ENCODE peak calls at places on chromosomes 1 and 21, in ten cellular contexts. One of them, this sample, is unnamed.

GRCh38 chr1:50704126-50704525 is 255.9 kb downstream of the FAF1 start:
- DNase-seq in fibroblast of the aortic adventitia: peak
- DNase-seq in fibroblast of pulmonary artery: peak
- DNase-seq in brain microvascular endothelial cell: peak
- DNase-seq in GM12865: peak
- DNase-seq in BE2C: peak
- DNase-seq in heart left ventricle: no peak
- DNase-seq in fibroblast of mammary gland: peak
- DNase-seq in cardiac muscle cell: peak
- DNase-seq in uterus: no peak
- DNase-seq in this sample: no peak

GRCh38 chr1:30982431-30982830 is 73.9 kb upstream of the SDC3 start:
- DNase-seq in fibroblast of the aortic adventitia: no peak
- DNase-seq in fibroblast of pulmonary artery: no peak
- DNase-seq in brain microvascular endothelial cell: no peak
- DNase-seq in GM12865: no peak
- DNase-seq in BE2C: no peak
- DNase-seq in heart left ventricle: no peak
- DNase-seq in fibroblast of mammary gland: no peak
- DNase-seq in cardiac muscle cell: no peak
- DNase-seq in uterus: no peak
- DNase-seq in this sample: no peak

GRCh38 chr1:153818876-153819275 is 43.7 kb downstream of the SLC27A3 start:
- DNase-seq in fibroblast of the aortic adventitia: no peak
- DNase-seq in fibroblast of pulmonary artery: no peak
- DNase-seq in brain microvascular endothelial cell: no peak
- DNase-seq in GM12865: no peak
- DNase-seq in BE2C: no peak
- DNase-seq in heart left ventricle: no peak
- DNase-seq in fibroblast of mammary gland: no peak
- DNase-seq in cardiac muscle cell: no peak
- DNase-seq in uterus: no peak
- DNase-seq in this sample: no peak

GRCh38 chr1:221910222-221910621 is 168.3 kb upstream of the DUSP10 start:
- DNase-seq in fibroblast of the aortic adventitia: no peak
- DNase-seq in fibroblast of pulmonary artery: no peak
- DNase-seq in brain microvascular endothelial cell: no peak
- DNase-seq in GM12865: peak
- DNase-seq in BE2C: no peak
- DNase-seq in heart left ventricle: no peak
- DNase-seq in fibroblast of mammary gland: no peak
- DNase-seq in cardiac muscle cell: no peak
- DNase-seq in uterus: no peak
- DNase-seq in this sample: no peak

GRCh38 chr1:43732132-43732531 is 24.8 kb downstream of the ST3GAL3 start:
- DNase-seq in fibroblast of the aortic adventitia: no peak
- DNase-seq in fibroblast of pulmonary artery: no peak
- DNase-seq in brain microvascular endothelial cell: no peak
- DNase-seq in GM12865: no peak
- DNase-seq in BE2C: no peak
- DNase-seq in heart left ventricle: no peak
- DNase-seq in fibroblast of mammary gland: no peak
- DNase-seq in cardiac muscle cell: no peak
- DNase-seq in uterus: no peak
- DNase-seq in this sample: no peak

GRCh38 chr1:2894381-2895041 is 93.0 kb upstream of the TTC34 start:
- DNase-seq in fibroblast of the aortic adventitia: no peak
- DNase-seq in fibroblast of pulmonary artery: no peak
- DNase-seq in brain microvascular endothelial cell: no peak
- DNase-seq in GM12865: no peak
- DNase-seq in BE2C: no peak
- DNase-seq in heart left ventricle: no peak
- DNase-seq in fibroblast of mammary gland: no peak
- DNase-seq in cardiac muscle cell: no peak
- DNase-seq in uterus: no peak
- DNase-seq in this sample: no peak

GRCh38 chr1:59262631-59263030 is 34.3 kb upstream of the FGGY start:
- DNase-seq in fibroblast of the aortic adventitia: no peak
- DNase-seq in fibroblast of pulmonary artery: no peak
- DNase-seq in brain microvascular endothelial cell: no peak
- DNase-seq in GM12865: no peak
- DNase-seq in BE2C: no peak
- DNase-seq in heart left ventricle: no peak
- DNase-seq in fibroblast of mammary gland: no peak
- DNase-seq in cardiac muscle cell: no peak
- DNase-seq in uterus: no peak
- DNase-seq in this sample: no peak

GRCh38 chr1:67664048-67664447 is 21.0 kb upstream of the GADD45A start:
- DNase-seq in fibroblast of the aortic adventitia: no peak
- DNase-seq in fibroblast of pulmonary artery: peak
- DNase-seq in brain microvascular endothelial cell: no peak
- DNase-seq in GM12865: no peak
- DNase-seq in BE2C: no peak
- DNase-seq in heart left ventricle: no peak
- DNase-seq in fibroblast of mammary gland: no peak
- DNase-seq in cardiac muscle cell: no peak
- DNase-seq in uterus: no peak
- DNase-seq in this sample: no peak

GRCh38 chr1:54926955-54927354 is 40.0 kb upstream of the DHCR24 start:
- DNase-seq in fibroblast of the aortic adventitia: no peak
- DNase-seq in fibroblast of pulmonary artery: no peak
- DNase-seq in brain microvascular endothelial cell: no peak
- DNase-seq in GM12865: no peak
- DNase-seq in BE2C: no peak
- DNase-seq in heart left ventricle: no peak
- DNase-seq in fibroblast of mammary gland: peak
- DNase-seq in cardiac muscle cell: no peak
- DNase-seq in uterus: no peak
- DNase-seq in this sample: no peak

GRCh38 chr21:33700491-33700890 is 58.2 kb downstream of the ITSN1 start:
- DNase-seq in fibroblast of the aortic adventitia: no peak
- DNase-seq in fibroblast of pulmonary artery: no peak
- DNase-seq in brain microvascular endothelial cell: no peak
- DNase-seq in GM12865: no peak
- DNase-seq in BE2C: no peak
- DNase-seq in heart left ventricle: no peak
- DNase-seq in fibroblast of mammary gland: no peak
- DNase-seq in cardiac muscle cell: no peak
- DNase-seq in uterus: no peak
- DNase-seq in this sample: no peak

GRCh38 chr1:24009406-24009805 is 29.3 kb upstream of the SRSF10 start:
- DNase-seq in fibroblast of the aortic adventitia: peak
- DNase-seq in fibroblast of pulmonary artery: peak
- DNase-seq in brain microvascular endothelial cell: peak
- DNase-seq in GM12865: no peak
- DNase-seq in BE2C: no peak
- DNase-seq in heart left ventricle: no peak
- DNase-seq in fibroblast of mammary gland: peak
- DNase-seq in cardiac muscle cell: no peak
- DNase-seq in uterus: no peak
- DNase-seq in this sample: no peak

GRCh38 chr1:36322786-36323635 is 434 bp downstream of the EVA1B start:
- DNase-seq in fibroblast of the aortic adventitia: peak
- DNase-seq in fibroblast of pulmonary artery: peak
- DNase-seq in brain microvascular endothelial cell: peak
- DNase-seq in GM12865: peak
- DNase-seq in BE2C: no peak
- DNase-seq in heart left ventricle: peak
- DNase-seq in fibroblast of mammary gland: peak
- DNase-seq in cardiac muscle cell: no peak
- DNase-seq in uterus: peak
- DNase-seq in this sample: peak

GRCh38 chr1:53311104-53311908 is 16.6 kb downstream of the LRP8 start:
- DNase-seq in fibroblast of the aortic adventitia: no peak
- DNase-seq in fibroblast of pulmonary artery: no peak
- DNase-seq in brain microvascular endothelial cell: no peak
- DNase-seq in GM12865: no peak
- DNase-seq in BE2C: no peak
- DNase-seq in heart left ventricle: no peak
- DNase-seq in fibroblast of mammary gland: no peak
- DNase-seq in cardiac muscle cell: no peak
- DNase-seq in uterus: no peak
- DNase-seq in this sample: no peak

GRCh38 chr1:112911506-112911905 is 44.5 kb downstream of the SLC16A1 start:
- DNase-seq in fibroblast of the aortic adventitia: no peak
- DNase-seq in fibroblast of pulmonary artery: no peak
- DNase-seq in brain microvascular endothelial cell: no peak
- DNase-seq in GM12865: no peak
- DNase-seq in BE2C: no peak
- DNase-seq in heart left ventricle: no peak
- DNase-seq in fibroblast of mammary gland: no peak
- DNase-seq in cardiac muscle cell: no peak
- DNase-seq in uterus: no peak
- DNase-seq in this sample: no peak
- H3K4me3 ChIP-seq in fibroblast of the aortic adventitia: no peak
- H3K4me3 ChIP-seq in fibroblast of pulmonary artery: no peak
- H3K4me3 ChIP-seq in brain microvascular endothelial cell: no peak
- H3K4me3 ChIP-seq in GM12865: no peak
- H3K4me3 ChIP-seq in BE2C: no peak
- H3K4me3 ChIP-seq in heart left ventricle: no peak
- H3K4me3 ChIP-seq in fibroblast of mammary gland: no peak
- H3K4me3 ChIP-seq in cardiac muscle cell: no peak
- H3K4me3 ChIP-seq in uterus: no peak
- H3K4me3 ChIP-seq in this sample: no peak

DNA sequence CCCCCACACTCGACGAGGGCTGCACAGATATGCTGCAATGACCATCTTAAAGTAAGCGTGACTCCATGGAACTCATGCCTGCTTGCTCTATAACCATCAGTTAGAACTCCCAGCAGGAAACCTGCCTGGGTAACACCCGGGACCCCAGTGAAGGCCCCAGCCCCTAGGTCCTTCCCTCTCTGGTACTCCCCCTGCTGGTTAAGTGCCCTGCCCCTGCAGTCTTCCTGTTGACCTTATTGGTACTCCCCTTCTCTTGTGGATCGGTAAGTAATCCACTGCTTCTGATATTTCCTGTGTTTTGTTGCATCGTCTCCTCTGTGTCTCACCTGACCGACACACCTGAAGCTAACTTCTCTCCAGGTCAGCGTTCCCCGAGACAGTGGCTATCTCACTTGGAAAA is 104.8 kb upstream of the COG2 start:
- DNase-seq in fibroblast of the aortic adventitia: no peak
- DNase-seq in fibroblast of pulmonary artery: no peak
- DNase-seq in brain microvascular endothelial cell: no peak
- DNase-seq in GM12865: no peak
- DNase-seq in BE2C: peak
- DNase-seq in heart left ventricle: no peak
- DNase-seq in fibroblast of mammary gland: no peak
- DNase-seq in cardiac muscle cell: no peak
- DNase-seq in uterus: no peak
- DNase-seq in this sample: no peak
- TF ChIP-seq CTCF in fibroblast of the aortic adventitia: no peak
- TF ChIP-seq CTCF in fibroblast of pulmonary artery: no peak
- TF ChIP-seq CTCF in brain microvascular endothelial cell: peak
- TF ChIP-seq CTCF in GM12865: no peak
- TF ChIP-seq CTCF in BE2C: peak
- TF ChIP-seq CTCF in heart left ventricle: no peak
- TF ChIP-seq CTCF in fibroblast of mammary gland: no peak
- TF ChIP-seq CTCF in cardiac muscle cell: no peak
- TF ChIP-seq CTCF in uterus: no peak
- TF ChIP-seq CTCF in this sample: no peak

GRCh38 chr1:110344152-110344551 is 5.0 kb downstream of the RBM15 start:
- DNase-seq in fibroblast of the aortic adventitia: no peak
- DNase-seq in fibroblast of pulmonary artery: no peak
- DNase-seq in brain microvascular endothelial cell: no peak
- DNase-seq in GM12865: no peak
- DNase-seq in BE2C: no peak
- DNase-seq in heart left ventricle: no peak
- DNase-seq in fibroblast of mammary gland: no peak
- DNase-seq in cardiac muscle cell: no peak
- DNase-seq in uterus: no peak
- DNase-seq in this sample: no peak
- H3K4me3 ChIP-seq in fibroblast of the aortic adventitia: no peak
- H3K4me3 ChIP-seq in fibroblast of pulmonary artery: no peak
- H3K4me3 ChIP-seq in brain microvascular endothelial cell: no peak
- H3K4me3 ChIP-seq in GM12865: peak
- H3K4me3 ChIP-seq in BE2C: peak
- H3K4me3 ChIP-seq in heart left ventricle: peak
- H3K4me3 ChIP-seq in fibroblast of mammary gland: no peak
- H3K4me3 ChIP-seq in cardiac muscle cell: no peak
- H3K4me3 ChIP-seq in uterus: no peak
- H3K4me3 ChIP-seq in this sample: no peak

GRCh38 chr1:161972828-161973227 is 50.8 kb downstream of the OLFML2B start:
- DNase-seq in fibroblast of the aortic adventitia: no peak
- DNase-seq in fibroblast of pulmonary artery: no peak
- DNase-seq in brain microvascular endothelial cell: no peak
- DNase-seq in GM12865: no peak
- DNase-seq in BE2C: no peak
- DNase-seq in heart left ventricle: no peak
- DNase-seq in fibroblast of mammary gland: no peak
- DNase-seq in cardiac muscle cell: no peak
- DNase-seq in uterus: no peak
- DNase-seq in this sample: no peak

GRCh38 chr1:161978011-161978790 is 45.5 kb downstream of the OLFML2B start:
- DNase-seq in fibroblast of the aortic adventitia: no peak
- DNase-seq in fibroblast of pulmonary artery: no peak
- DNase-seq in brain microvascular endothelial cell: no peak
- DNase-seq in GM12865: peak
- DNase-seq in BE2C: peak
- DNase-seq in heart left ventricle: no peak
- DNase-seq in fibroblast of mammary gland: no peak
- DNase-seq in cardiac muscle cell: no peak
- DNase-seq in uterus: no peak
- DNase-seq in this sample: no peak

GRCh38 chr1:161970633-161971032 is 53.0 kb downstream of the OLFML2B start:
- DNase-seq in fibroblast of the aortic adventitia: no peak
- DNase-seq in fibroblast of pulmonary artery: no peak
- DNase-seq in brain microvascular endothelial cell: no peak
- DNase-seq in GM12865: no peak
- DNase-seq in BE2C: no peak
- DNase-seq in heart left ventricle: no peak
- DNase-seq in fibroblast of mammary gland: no peak
- DNase-seq in cardiac muscle cell: no peak
- DNase-seq in uterus: no peak
- DNase-seq in this sample: no peak

DNA sequence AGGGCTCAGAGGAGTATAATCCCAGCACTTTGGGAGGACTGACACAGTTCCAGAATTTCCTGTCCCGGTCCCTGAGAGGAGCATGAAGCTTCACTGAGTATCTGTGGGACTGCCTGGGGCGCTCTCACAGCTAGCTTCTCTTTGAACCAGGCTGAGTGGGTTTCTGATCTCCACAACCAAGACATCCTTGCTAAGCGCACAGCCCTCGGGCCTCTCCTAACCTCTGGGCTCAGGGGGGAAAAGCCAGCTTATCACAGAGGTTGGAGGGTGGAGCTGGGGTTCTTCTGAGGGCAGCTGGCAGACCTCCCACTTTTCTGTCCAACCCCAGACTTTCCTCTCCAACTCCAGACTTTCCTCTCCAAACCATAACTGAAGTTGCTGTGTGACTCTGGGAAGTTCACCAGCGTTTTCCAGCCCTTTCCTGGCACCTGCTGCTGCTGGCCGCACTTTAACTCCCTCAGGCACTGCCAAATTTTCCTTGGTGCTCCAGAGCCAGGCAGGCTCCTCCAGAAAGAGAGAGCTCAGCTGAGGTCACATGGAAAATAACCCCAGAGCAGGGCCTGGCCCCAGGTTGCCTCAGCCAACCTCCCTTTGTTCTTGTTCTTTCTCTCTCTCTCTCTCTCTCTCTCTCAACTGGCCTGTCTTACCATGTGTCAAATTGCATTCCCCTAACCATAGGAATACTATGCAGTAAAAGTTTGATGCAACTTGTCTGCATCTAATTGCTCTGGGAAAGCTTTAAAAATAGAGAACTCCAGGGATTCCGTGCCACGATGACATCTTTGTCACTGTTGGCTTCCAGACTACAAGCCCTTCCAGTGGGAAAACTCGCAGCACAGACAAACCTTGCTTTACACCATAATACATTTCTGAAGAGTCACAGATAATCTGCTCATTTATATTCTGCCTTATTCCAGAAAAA is 49.5 kb downstream of the OLFML2B start:
- DNase-seq in fibroblast of the aortic adventitia: peak
- DNase-seq in fibroblast of pulmonary artery: no peak
- DNase-seq in brain microvascular endothelial cell: no peak
- DNase-seq in GM12865: no peak
- DNase-seq in BE2C: no peak
- DNase-seq in heart left ventricle: peak
- DNase-seq in fibroblast of mammary gland: no peak
- DNase-seq in cardiac muscle cell: no peak
- DNase-seq in uterus: peak
- DNase-seq in this sample: no peak
- TF ChIP-seq CTCF in fibroblast of the aortic adventitia: no peak
- TF ChIP-seq CTCF in fibroblast of pulmonary artery: no peak
- TF ChIP-seq CTCF in brain microvascular endothelial cell: no peak
- TF ChIP-seq CTCF in GM12865: no peak
- TF ChIP-seq CTCF in BE2C: no peak
- TF ChIP-seq CTCF in heart left ventricle: no peak
- TF ChIP-seq CTCF in fibroblast of mammary gland: no peak
- TF ChIP-seq CTCF in cardiac muscle cell: no peak
- TF ChIP-seq CTCF in uterus: no peak
- TF ChIP-seq CTCF in this sample: no peak